ENCODE peak calls at places on chromosomes 7 and 10, in eight cellular contexts. One of them, this sample, is unnamed.
A peak's percentile ranks its signal among the peaks of the same experiment; 100 is the strongest.

GRCh38 chr7:70154521-70155180 is 556.4 kb downstream of the AUTS2 start:
- DNase-seq in testis: no peak
- DNase-seq in NCI-H1105 treated with DMSO at 0.1 percent for 48 hours: no peak
- DNase-seq in glomerular endothelial cell: no peak
- DNase-seq in GM20000: no peak
- DNase-seq in RWPE1: no peak
- DNase-seq in HTR-8/SVneo: no peak
- DNase-seq in T-helper 9 cell: no peak
- DNase-seq in this sample: no peak

GRCh38 chr10:61179734-61180133 is 235.7 kb upstream of the RHOBTB1 start:
- DNase-seq in testis: no peak
- DNase-seq in NCI-H1105 treated with DMSO at 0.1 percent for 48 hours: no peak
- DNase-seq in glomerular endothelial cell: no peak
- DNase-seq in GM20000: no peak
- DNase-seq in RWPE1: no peak
- DNase-seq in HTR-8/SVneo: no peak
- DNase-seq in T-helper 9 cell: no peak
- DNase-seq in this sample: no peak

GRCh38 chr7:26912351-26912750 is 48.0 kb upstream of the SKAP2 start:
- DNase-seq in testis: no peak
- DNase-seq in NCI-H1105 treated with DMSO at 0.1 percent for 48 hours: no peak
- DNase-seq in glomerular endothelial cell: no peak
- DNase-seq in GM20000: no peak
- DNase-seq in RWPE1: no peak
- DNase-seq in HTR-8/SVneo: no peak
- DNase-seq in T-helper 9 cell: no peak
- DNase-seq in this sample: no peak

GRCh38 chr10:23331567-23332290 is 12.9 kb downstream of the C10orf67 start:
- DNase-seq in testis: no peak
- DNase-seq in NCI-H1105 treated with DMSO at 0.1 percent for 48 hours: no peak
- DNase-seq in glomerular endothelial cell: peak; percentile 45
- DNase-seq in GM20000: no peak
- DNase-seq in RWPE1: peak; percentile 77
- DNase-seq in HTR-8/SVneo: peak; percentile 47
- DNase-seq in T-helper 9 cell: no peak
- DNase-seq in this sample: no peak

GRCh38 chr7:148185050-148185449 is 405.5 kb upstream of the C7orf33 start:
- DNase-seq in testis: no peak
- DNase-seq in NCI-H1105 treated with DMSO at 0.1 percent for 48 hours: no peak
- DNase-seq in glomerular endothelial cell: no peak
- DNase-seq in GM20000: no peak
- DNase-seq in RWPE1: no peak
- DNase-seq in HTR-8/SVneo: no peak
- DNase-seq in T-helper 9 cell: no peak
- DNase-seq in this sample: no peak

GRCh38 chr7:135342887-135343286 is 109.2 kb downstream of the STRA8 start:
- DNase-seq in testis: no peak
- DNase-seq in NCI-H1105 treated with DMSO at 0.1 percent for 48 hours: peak; percentile 87
- DNase-seq in glomerular endothelial cell: no peak
- DNase-seq in GM20000: no peak
- DNase-seq in RWPE1: no peak
- DNase-seq in HTR-8/SVneo: no peak
- DNase-seq in T-helper 9 cell: no peak
- DNase-seq in this sample: peak; percentile 86

GRCh38 chr10:32163774-32164148 is 107.5 kb upstream of the KIF5B start:
- DNase-seq in testis: no peak
- DNase-seq in NCI-H1105 treated with DMSO at 0.1 percent for 48 hours: no peak
- DNase-seq in glomerular endothelial cell: no peak
- DNase-seq in GM20000: no peak
- DNase-seq in RWPE1: no peak
- DNase-seq in HTR-8/SVneo: no peak
- DNase-seq in T-helper 9 cell: no peak
- DNase-seq in this sample: no peak

GRCh38 chr7:70640266-70640833 is 491.6 kb upstream of the GALNT17 start:
- DNase-seq in testis: no peak
- DNase-seq in NCI-H1105 treated with DMSO at 0.1 percent for 48 hours: no peak
- DNase-seq in glomerular endothelial cell: no peak
- DNase-seq in GM20000: no peak
- DNase-seq in RWPE1: no peak
- DNase-seq in HTR-8/SVneo: no peak
- DNase-seq in T-helper 9 cell: no peak
- DNase-seq in this sample: no peak

GRCh38 chr7:116340201-116340847 is 130.0 kb downstream of the TES start:
- DNase-seq in testis: no peak
- DNase-seq in NCI-H1105 treated with DMSO at 0.1 percent for 48 hours: no peak
- DNase-seq in glomerular endothelial cell: no peak
- DNase-seq in GM20000: no peak
- DNase-seq in RWPE1: peak; percentile 20
- DNase-seq in HTR-8/SVneo: no peak
- DNase-seq in T-helper 9 cell: no peak
- DNase-seq in this sample: no peak

GRCh38 chr7:117124585-117125220 is 171.4 kb downstream of the ST7 start:
- DNase-seq in testis: peak; percentile 55
- DNase-seq in NCI-H1105 treated with DMSO at 0.1 percent for 48 hours: peak; percentile 60
- DNase-seq in glomerular endothelial cell: peak; percentile 96
- DNase-seq in GM20000: no peak
- DNase-seq in RWPE1: peak; percentile 37
- DNase-seq in HTR-8/SVneo: peak; percentile 29
- DNase-seq in T-helper 9 cell: no peak
- DNase-seq in this sample: peak; percentile 66

GRCh38 chr10:94803307-94803706 is 40.8 kb downstream of the CYP2C19 start:
- DNase-seq in testis: no peak
- DNase-seq in NCI-H1105 treated with DMSO at 0.1 percent for 48 hours: no peak
- DNase-seq in glomerular endothelial cell: no peak
- DNase-seq in GM20000: no peak
- DNase-seq in RWPE1: no peak
- DNase-seq in HTR-8/SVneo: no peak
- DNase-seq in T-helper 9 cell: no peak
- DNase-seq in this sample: no peak

GRCh38 chr7:66697451-66698438 is 42.8 kb upstream of the RABGEF1 start:
- DNase-seq in testis: no peak
- DNase-seq in NCI-H1105 treated with DMSO at 0.1 percent for 48 hours: no peak
- DNase-seq in glomerular endothelial cell: no peak
- DNase-seq in GM20000: no peak
- DNase-seq in RWPE1: no peak
- DNase-seq in HTR-8/SVneo: no peak
- DNase-seq in T-helper 9 cell: no peak
- DNase-seq in this sample: peak; percentile 69

GRCh38 chr10:131653550-131654470 is 247.0 kb upstream of the PPP2R2D start:
- DNase-seq in testis: peak; percentile 5
- DNase-seq in NCI-H1105 treated with DMSO at 0.1 percent for 48 hours: no peak
- DNase-seq in glomerular endothelial cell: no peak
- DNase-seq in GM20000: no peak
- DNase-seq in RWPE1: no peak
- DNase-seq in HTR-8/SVneo: no peak
- DNase-seq in T-helper 9 cell: no peak
- DNase-seq in this sample: no peak

GRCh38 chr10:102876747-102877153 is 7.5 kb downstream of the AS3MT start:
- DNase-seq in testis: no peak
- DNase-seq in NCI-H1105 treated with DMSO at 0.1 percent for 48 hours: no peak
- DNase-seq in glomerular endothelial cell: no peak
- DNase-seq in GM20000: no peak
- DNase-seq in RWPE1: no peak
- DNase-seq in HTR-8/SVneo: no peak
- DNase-seq in T-helper 9 cell: no peak
- DNase-seq in this sample: no peak

GRCh38 chr10:75547391-75548298 is 116.2 kb downstream of the LRMDA start:
- DNase-seq in testis: no peak
- DNase-seq in NCI-H1105 treated with DMSO at 0.1 percent for 48 hours: no peak
- DNase-seq in glomerular endothelial cell: no peak
- DNase-seq in GM20000: no peak
- DNase-seq in RWPE1: no peak
- DNase-seq in HTR-8/SVneo: peak; percentile 62
- DNase-seq in T-helper 9 cell: no peak
- DNase-seq in this sample: no peak

GRCh38 chr7:151793531-151793935 is 83.4 kb downstream of the PRKAG2 start:
- DNase-seq in testis: no peak
- DNase-seq in NCI-H1105 treated with DMSO at 0.1 percent for 48 hours: no peak
- DNase-seq in glomerular endothelial cell: no peak
- DNase-seq in GM20000: no peak
- DNase-seq in RWPE1: no peak
- DNase-seq in HTR-8/SVneo: no peak
- DNase-seq in T-helper 9 cell: no peak
- DNase-seq in this sample: peak; percentile 71

GRCh38 chr10:58775960-58776574 is 263.4 kb downstream of the BICC1 start:
- DNase-seq in testis: no peak
- DNase-seq in NCI-H1105 treated with DMSO at 0.1 percent for 48 hours: no peak
- DNase-seq in glomerular endothelial cell: no peak
- DNase-seq in GM20000: no peak
- DNase-seq in RWPE1: peak; percentile 28
- DNase-seq in HTR-8/SVneo: no peak
- DNase-seq in T-helper 9 cell: no peak
- DNase-seq in this sample: no peak

GRCh38 chr7:130421685-130422084 is 19.1 kb downstream of the CEP41 start:
- DNase-seq in testis: no peak
- DNase-seq in NCI-H1105 treated with DMSO at 0.1 percent for 48 hours: peak; percentile 80
- DNase-seq in glomerular endothelial cell: no peak
- DNase-seq in GM20000: no peak
- DNase-seq in RWPE1: no peak
- DNase-seq in HTR-8/SVneo: no peak
- DNase-seq in T-helper 9 cell: no peak
- DNase-seq in this sample: no peak

GRCh38 chr10:131218811-131219583 is 92.5 kb downstream of the TCERG1L start:
- DNase-seq in testis: no peak
- DNase-seq in NCI-H1105 treated with DMSO at 0.1 percent for 48 hours: no peak
- DNase-seq in glomerular endothelial cell: no peak
- DNase-seq in GM20000: no peak
- DNase-seq in RWPE1: no peak
- DNase-seq in HTR-8/SVneo: no peak
- DNase-seq in T-helper 9 cell: no peak
- DNase-seq in this sample: no peak

GRCh38 chr10:6170638-6171037 is 32.1 kb upstream of the PFKFB3 start:
- DNase-seq in testis: peak; percentile 61
- DNase-seq in NCI-H1105 treated with DMSO at 0.1 percent for 48 hours: no peak
- DNase-seq in glomerular endothelial cell: no peak
- DNase-seq in GM20000: no peak
- DNase-seq in RWPE1: no peak
- DNase-seq in HTR-8/SVneo: no peak
- DNase-seq in T-helper 9 cell: no peak
- DNase-seq in this sample: no peak

GRCh38 chr10:124739119-124739921 is 4.9 kb downstream of the FAM53B start:
- DNase-seq in testis: no peak
- DNase-seq in NCI-H1105 treated with DMSO at 0.1 percent for 48 hours: no peak
- DNase-seq in glomerular endothelial cell: no peak
- DNase-seq in GM20000: no peak
- DNase-seq in RWPE1: no peak
- DNase-seq in HTR-8/SVneo: no peak
- DNase-seq in T-helper 9 cell: no peak
- DNase-seq in this sample: no peak

GRCh38 chr10:74937446-74937935 is 111.1 kb downstream of the KAT6B start:
- DNase-seq in testis: no peak
- DNase-seq in NCI-H1105 treated with DMSO at 0.1 percent for 48 hours: no peak
- DNase-seq in glomerular endothelial cell: no peak
- DNase-seq in GM20000: no peak
- DNase-seq in RWPE1: no peak
- DNase-seq in HTR-8/SVneo: no peak
- DNase-seq in T-helper 9 cell: no peak
- DNase-seq in this sample: no peak

GRCh38 chr10:21479553-21480315 is 45.7 kb downstream of the SKIDA1 start:
- DNase-seq in testis: no peak
- DNase-seq in NCI-H1105 treated with DMSO at 0.1 percent for 48 hours: no peak
- DNase-seq in glomerular endothelial cell: no peak
- DNase-seq in GM20000: no peak
- DNase-seq in RWPE1: no peak
- DNase-seq in HTR-8/SVneo: no peak
- DNase-seq in T-helper 9 cell: no peak
- DNase-seq in this sample: no peak

GRCh38 chr7:36280840-36281812 is 108.5 kb upstream of the ANLN start:
- DNase-seq in testis: peak; percentile 74
- DNase-seq in NCI-H1105 treated with DMSO at 0.1 percent for 48 hours: peak; percentile 68
- DNase-seq in glomerular endothelial cell: no peak
- DNase-seq in GM20000: no peak
- DNase-seq in RWPE1: peak; percentile 82
- DNase-seq in HTR-8/SVneo: peak; percentile 76
- DNase-seq in T-helper 9 cell: no peak
- DNase-seq in this sample: peak; percentile 70

GRCh38 chr10:6445671-6446278 is 134.3 kb downstream of the PRKCQ start:
- DNase-seq in testis: peak; percentile 60
- DNase-seq in NCI-H1105 treated with DMSO at 0.1 percent for 48 hours: no peak
- DNase-seq in glomerular endothelial cell: no peak
- DNase-seq in GM20000: peak; percentile 57
- DNase-seq in RWPE1: peak; percentile 36
- DNase-seq in HTR-8/SVneo: peak; percentile 24
- DNase-seq in T-helper 9 cell: peak; percentile 46
- DNase-seq in this sample: peak; percentile 66

GRCh38 chr10:77197544-77197943 is 440.1 kb downstream of the KCNMA1 start:
- DNase-seq in testis: no peak
- DNase-seq in NCI-H1105 treated with DMSO at 0.1 percent for 48 hours: no peak
- DNase-seq in glomerular endothelial cell: no peak
- DNase-seq in GM20000: no peak
- DNase-seq in RWPE1: no peak
- DNase-seq in HTR-8/SVneo: no peak
- DNase-seq in T-helper 9 cell: no peak
- DNase-seq in this sample: no peak

GRCh38 chr7:2542924-2543871 is 12.1 kb downstream of the BRAT1 start:
- DNase-seq in testis: no peak
- DNase-seq in NCI-H1105 treated with DMSO at 0.1 percent for 48 hours: no peak
- DNase-seq in glomerular endothelial cell: no peak
- DNase-seq in GM20000: no peak
- DNase-seq in RWPE1: no peak
- DNase-seq in HTR-8/SVneo: no peak
- DNase-seq in T-helper 9 cell: no peak
- DNase-seq in this sample: no peak

GRCh38 chr7:27651702-27652101 is 11.0 kb downstream of the HIBADH start:
- DNase-seq in testis: no peak
- DNase-seq in NCI-H1105 treated with DMSO at 0.1 percent for 48 hours: no peak
- DNase-seq in glomerular endothelial cell: no peak
- DNase-seq in GM20000: no peak
- DNase-seq in RWPE1: no peak
- DNase-seq in HTR-8/SVneo: peak; percentile 25
- DNase-seq in T-helper 9 cell: no peak
- DNase-seq in this sample: no peak

GRCh38 chr7:26090927-26091519 is 61.0 kb upstream of the NFE2L3 start:
- DNase-seq in testis: no peak
- DNase-seq in NCI-H1105 treated with DMSO at 0.1 percent for 48 hours: peak; percentile 91
- DNase-seq in glomerular endothelial cell: peak; percentile 45
- DNase-seq in GM20000: peak; percentile 54
- DNase-seq in RWPE1: peak; percentile 57
- DNase-seq in HTR-8/SVneo: peak; percentile 63
- DNase-seq in T-helper 9 cell: no peak
- DNase-seq in this sample: no peak

GRCh38 chr7:11742496-11742895 is 89.5 kb downstream of the THSD7A start:
- DNase-seq in testis: no peak
- DNase-seq in NCI-H1105 treated with DMSO at 0.1 percent for 48 hours: peak; percentile 86
- DNase-seq in glomerular endothelial cell: no peak
- DNase-seq in GM20000: no peak
- DNase-seq in RWPE1: no peak
- DNase-seq in HTR-8/SVneo: no peak
- DNase-seq in T-helper 9 cell: no peak
- DNase-seq in this sample: no peak

GRCh38 chr10:71618176-71618575 is 101.4 kb downstream of the C10orf105 start:
- DNase-seq in testis: no peak
- DNase-seq in NCI-H1105 treated with DMSO at 0.1 percent for 48 hours: no peak
- DNase-seq in glomerular endothelial cell: no peak
- DNase-seq in GM20000: no peak
- DNase-seq in RWPE1: no peak
- DNase-seq in HTR-8/SVneo: no peak
- DNase-seq in T-helper 9 cell: no peak
- DNase-seq in this sample: no peak

GRCh38 chr10:69363666-69364065 is 53.1 kb downstream of the TACR2 start:
- DNase-seq in testis: no peak
- DNase-seq in NCI-H1105 treated with DMSO at 0.1 percent for 48 hours: no peak
- DNase-seq in glomerular endothelial cell: no peak
- DNase-seq in GM20000: no peak
- DNase-seq in RWPE1: no peak
- DNase-seq in HTR-8/SVneo: no peak
- DNase-seq in T-helper 9 cell: no peak
- DNase-seq in this sample: no peak

GRCh38 chr10:126972622-126973414 is 67.6 kb downstream of the DOCK1 start:
- DNase-seq in testis: no peak
- DNase-seq in NCI-H1105 treated with DMSO at 0.1 percent for 48 hours: no peak
- DNase-seq in glomerular endothelial cell: peak; percentile 52
- DNase-seq in GM20000: no peak
- DNase-seq in RWPE1: peak; percentile 31
- DNase-seq in HTR-8/SVneo: peak; percentile 49
- DNase-seq in T-helper 9 cell: no peak
- DNase-seq in this sample: no peak

GRCh38 chr10:52442576-52442975 is 128.5 kb downstream of the DKK1 start:
- DNase-seq in testis: no peak
- DNase-seq in NCI-H1105 treated with DMSO at 0.1 percent for 48 hours: no peak
- DNase-seq in glomerular endothelial cell: no peak
- DNase-seq in GM20000: no peak
- DNase-seq in RWPE1: no peak
- DNase-seq in HTR-8/SVneo: no peak
- DNase-seq in T-helper 9 cell: no peak
- DNase-seq in this sample: no peak

This sample was measured in left ventricle myocardium superior.